ENCODE peak calls at places on chromosomes 4 and X, in five cellular contexts. One of them, this sample, is unnamed.

GRCh38 chr4:57099363-57099762 is 10.8 kb downstream of the IGFBP7 start:
- DNase-seq in IMR-90: no peak
- DNase-seq in right lobe of liver: no peak
- DNase-seq in stimulated activated CD4-positive, alpha-beta T cell treated with anti-CD3 and anti-CD28 coated beads, Interleukin-1b, Interleukin-23, amount 100 ng/mL, for 24 hours: no peak
- DNase-seq in NT2/D1: no peak
- DNase-seq in this sample: no peak

GRCh38 chr4:179634862-179635261 is 2192.6 kb upstream of the AGA start:
- DNase-seq in right lobe of liver: no peak
- DNase-seq in NT2/D1: no peak
- DNase-seq in stimulated activated CD4-positive, alpha-beta T cell treated with anti-CD3 and anti-CD28 coated beads, Interleukin-1b, Interleukin-23, amount 100 ng/mL, for 24 hours: no peak
- DNase-seq in IMR-90: no peak
- DNase-seq in this sample: no peak

GRCh38 chrX:70268034-70268433 is at the start of gene ARR3:
- DNase-seq in NT2/D1: no peak
- DNase-seq in right lobe of liver: no peak
- DNase-seq in stimulated activated CD4-positive, alpha-beta T cell treated with anti-CD3 and anti-CD28 coated beads, Interleukin-1b, Interleukin-23, amount 100 ng/mL, for 24 hours: no peak
- DNase-seq in IMR-90: no peak
- DNase-seq in this sample: no peak

GRCh38 chrX:69627744-69628143 is 11.8 kb downstream of the EDA start:
- DNase-seq in NT2/D1: no peak
- DNase-seq in IMR-90: no peak
- DNase-seq in stimulated activated CD4-positive, alpha-beta T cell treated with anti-CD3 and anti-CD28 coated beads, Interleukin-1b, Interleukin-23, amount 100 ng/mL, for 24 hours: no peak
- DNase-seq in right lobe of liver: no peak
- DNase-seq in this sample: no peak

GRCh38 chr4:40334591-40335507 is at the start of gene CHRNA9:
- DNase-seq in stimulated activated CD4-positive, alpha-beta T cell treated with anti-CD3 and anti-CD28 coated beads, Interleukin-1b, Interleukin-23, amount 100 ng/mL, for 24 hours: no peak
- DNase-seq in right lobe of liver: no peak
- DNase-seq in IMR-90: no peak
- DNase-seq in NT2/D1: no peak
- DNase-seq in this sample: no peak

GRCh38 chr4:67871867-67872266 is 11.9 kb downstream of the TMPRSS11D start:
- DNase-seq in IMR-90: peak; percentile 61
- DNase-seq in right lobe of liver: no peak
- DNase-seq in NT2/D1: no peak
- DNase-seq in stimulated activated CD4-positive, alpha-beta T cell treated with anti-CD3 and anti-CD28 coated beads, Interleukin-1b, Interleukin-23, amount 100 ng/mL, for 24 hours: no peak
- DNase-seq in this sample: no peak

GRCh38 chrX:19852014-19853005 is 35.1 kb downstream of the SH3KBP1 start:
- DNase-seq in NT2/D1: no peak
- DNase-seq in right lobe of liver: no peak
- DNase-seq in stimulated activated CD4-positive, alpha-beta T cell treated with anti-CD3 and anti-CD28 coated beads, Interleukin-1b, Interleukin-23, amount 100 ng/mL, for 24 hours: no peak
- DNase-seq in IMR-90: peak; percentile 65
- DNase-seq in this sample: no peak

GRCh38 chr4:184097240-184097619 is 120.4 kb downstream of the ENPP6 start:
- DNase-seq in stimulated activated CD4-positive, alpha-beta T cell treated with anti-CD3 and anti-CD28 coated beads, Interleukin-1b, Interleukin-23, amount 100 ng/mL, for 24 hours: no peak
- DNase-seq in NT2/D1: no peak
- DNase-seq in IMR-90: no peak
- DNase-seq in right lobe of liver: peak; percentile 55
- DNase-seq in this sample: peak; percentile 76

GRCh38 chrX:24293412-24293811 is 20.5 kb downstream of the SUPT20HL2 start:
- DNase-seq in IMR-90: no peak
- DNase-seq in right lobe of liver: no peak
- DNase-seq in NT2/D1: no peak
- DNase-seq in stimulated activated CD4-positive, alpha-beta T cell treated with anti-CD3 and anti-CD28 coated beads, Interleukin-1b, Interleukin-23, amount 100 ng/mL, for 24 hours: no peak
- DNase-seq in this sample: no peak

GRCh38 chr4:26692014-26692726 is 108.3 kb downstream of the TBC1D19 start:
- DNase-seq in right lobe of liver: no peak
- DNase-seq in stimulated activated CD4-positive, alpha-beta T cell treated with anti-CD3 and anti-CD28 coated beads, Interleukin-1b, Interleukin-23, amount 100 ng/mL, for 24 hours: no peak
- DNase-seq in NT2/D1: peak; percentile 63
- DNase-seq in IMR-90: peak; percentile 22
- DNase-seq in this sample: no peak

GRCh38 chr4:67134616-67135015 is 410.7 kb downstream of the CENPC start:
- DNase-seq in right lobe of liver: no peak
- DNase-seq in stimulated activated CD4-positive, alpha-beta T cell treated with anti-CD3 and anti-CD28 coated beads, Interleukin-1b, Interleukin-23, amount 100 ng/mL, for 24 hours: no peak
- DNase-seq in NT2/D1: no peak
- DNase-seq in IMR-90: no peak
- DNase-seq in this sample: no peak

GRCh38 chr4:133084421-133084820 is 64.7 kb upstream of the PCDH10 start:
- DNase-seq in NT2/D1: no peak
- DNase-seq in stimulated activated CD4-positive, alpha-beta T cell treated with anti-CD3 and anti-CD28 coated beads, Interleukin-1b, Interleukin-23, amount 100 ng/mL, for 24 hours: no peak
- DNase-seq in right lobe of liver: no peak
- DNase-seq in IMR-90: no peak
- DNase-seq in this sample: no peak

GRCh38 chrX:134544614-134545255 is 84.8 kb downstream of the HPRT1 start:
- DNase-seq in IMR-90: no peak
- DNase-seq in right lobe of liver: no peak
- DNase-seq in stimulated activated CD4-positive, alpha-beta T cell treated with anti-CD3 and anti-CD28 coated beads, Interleukin-1b, Interleukin-23, amount 100 ng/mL, for 24 hours: no peak
- DNase-seq in NT2/D1: no peak
- DNase-seq in this sample: no peak

GRCh38 chrX:17703201-17703600 is 34.1 kb upstream of the SCML1 start:
- DNase-seq in IMR-90: no peak
- DNase-seq in NT2/D1: no peak
- DNase-seq in stimulated activated CD4-positive, alpha-beta T cell treated with anti-CD3 and anti-CD28 coated beads, Interleukin-1b, Interleukin-23, amount 100 ng/mL, for 24 hours: no peak
- DNase-seq in right lobe of liver: no peak
- DNase-seq in this sample: no peak

GRCh38 chr4:147617173-147617840 is at the start of gene TMEM184C:
- DNase-seq in IMR-90: peak; percentile 93
- DNase-seq in right lobe of liver: peak; percentile 99
- DNase-seq in stimulated activated CD4-positive, alpha-beta T cell treated with anti-CD3 and anti-CD28 coated beads, Interleukin-1b, Interleukin-23, amount 100 ng/mL, for 24 hours: peak; percentile 98
- DNase-seq in NT2/D1: peak; percentile 87
- DNase-seq in this sample: peak; percentile 99

GRCh38 chr4:180923476-180923875 is 1319.7 kb upstream of the TENM3 start:
- DNase-seq in right lobe of liver: no peak
- DNase-seq in NT2/D1: no peak
- DNase-seq in stimulated activated CD4-positive, alpha-beta T cell treated with anti-CD3 and anti-CD28 coated beads, Interleukin-1b, Interleukin-23, amount 100 ng/mL, for 24 hours: no peak
- DNase-seq in IMR-90: peak; percentile 82
- DNase-seq in this sample: no peak

GRCh38 chrX:154401045-154401799 is 3.0 kb downstream of the RPL10 start:
- DNase-seq in NT2/D1: no peak
- DNase-seq in right lobe of liver: peak; percentile 70
- DNase-seq in IMR-90: peak; percentile 37
- DNase-seq in stimulated activated CD4-positive, alpha-beta T cell treated with anti-CD3 and anti-CD28 coated beads, Interleukin-1b, Interleukin-23, amount 100 ng/mL, for 24 hours: no peak
- DNase-seq in this sample: no peak

GRCh38 chrX:150573702-150574101 is 5.3 kb downstream of the MTM1 start:
- DNase-seq in IMR-90: no peak
- DNase-seq in stimulated activated CD4-positive, alpha-beta T cell treated with anti-CD3 and anti-CD28 coated beads, Interleukin-1b, Interleukin-23, amount 100 ng/mL, for 24 hours: no peak
- DNase-seq in NT2/D1: no peak
- DNase-seq in right lobe of liver: no peak
- DNase-seq in this sample: no peak

GRCh38 chr4:56388311-56388710 is 1.0 kb upstream of the AASDH start:
- DNase-seq in IMR-90: no peak
- DNase-seq in NT2/D1: no peak
- DNase-seq in stimulated activated CD4-positive, alpha-beta T cell treated with anti-CD3 and anti-CD28 coated beads, Interleukin-1b, Interleukin-23, amount 100 ng/mL, for 24 hours: no peak
- DNase-seq in right lobe of liver: no peak
- DNase-seq in this sample: no peak

GRCh38 chrX:119410027-119410819 is 11.1 kb downstream of the SLC25A43 start:
- DNase-seq in right lobe of liver: peak; percentile 56
- DNase-seq in NT2/D1: no peak
- DNase-seq in IMR-90: peak; percentile 69
- DNase-seq in stimulated activated CD4-positive, alpha-beta T cell treated with anti-CD3 and anti-CD28 coated beads, Interleukin-1b, Interleukin-23, amount 100 ng/mL, for 24 hours: no peak
- DNase-seq in this sample: peak; percentile 79

GRCh38 chr4:134539729-134540231 is 338.2 kb upstream of the PABPC4L start:
- DNase-seq in IMR-90: no peak
- DNase-seq in NT2/D1: no peak
- DNase-seq in right lobe of liver: no peak
- DNase-seq in stimulated activated CD4-positive, alpha-beta T cell treated with anti-CD3 and anti-CD28 coated beads, Interleukin-1b, Interleukin-23, amount 100 ng/mL, for 24 hours: no peak
- DNase-seq in this sample: no peak

GRCh38 chrX:19225906-19226305 is 103.6 kb upstream of the ADGRG2 start:
- DNase-seq in NT2/D1: peak; percentile 18
- DNase-seq in right lobe of liver: no peak
- DNase-seq in stimulated activated CD4-positive, alpha-beta T cell treated with anti-CD3 and anti-CD28 coated beads, Interleukin-1b, Interleukin-23, amount 100 ng/mL, for 24 hours: no peak
- DNase-seq in IMR-90: peak; percentile 1
- DNase-seq in this sample: no peak

GRCh38 chr4:89707467-89707866 is 129.5 kb downstream of the SNCA start:
- DNase-seq in NT2/D1: no peak
- DNase-seq in IMR-90: no peak
- DNase-seq in right lobe of liver: no peak
- DNase-seq in stimulated activated CD4-positive, alpha-beta T cell treated with anti-CD3 and anti-CD28 coated beads, Interleukin-1b, Interleukin-23, amount 100 ng/mL, for 24 hours: no peak
- DNase-seq in this sample: no peak

GRCh38 chr4:30717208-30718020 is 2.8 kb upstream of the PCDH7 start:
- DNase-seq in NT2/D1: peak; percentile 35
- DNase-seq in right lobe of liver: peak; percentile 50
- DNase-seq in IMR-90: peak; percentile 70
- DNase-seq in stimulated activated CD4-positive, alpha-beta T cell treated with anti-CD3 and anti-CD28 coated beads, Interleukin-1b, Interleukin-23, amount 100 ng/mL, for 24 hours: no peak
- DNase-seq in this sample: peak; percentile 71

GRCh38 chr4:117777721-117778120 is 256.6 kb upstream of the NDST3 start:
- DNase-seq in stimulated activated CD4-positive, alpha-beta T cell treated with anti-CD3 and anti-CD28 coated beads, Interleukin-1b, Interleukin-23, amount 100 ng/mL, for 24 hours: no peak
- DNase-seq in IMR-90: no peak
- DNase-seq in NT2/D1: no peak
- DNase-seq in right lobe of liver: no peak
- DNase-seq in this sample: no peak

GRCh38 chr4:87086143-87086805 is 134.1 kb downstream of the KLHL8 start:
- DNase-seq in NT2/D1: no peak
- DNase-seq in right lobe of liver: no peak
- DNase-seq in stimulated activated CD4-positive, alpha-beta T cell treated with anti-CD3 and anti-CD28 coated beads, Interleukin-1b, Interleukin-23, amount 100 ng/mL, for 24 hours: no peak
- DNase-seq in IMR-90: no peak
- DNase-seq in this sample: no peak

GRCh38 chrX:15384304-15384703 is at the start of gene VEGFD:
- DNase-seq in IMR-90: peak; percentile 86
- DNase-seq in NT2/D1: no peak
- DNase-seq in stimulated activated CD4-positive, alpha-beta T cell treated with anti-CD3 and anti-CD28 coated beads, Interleukin-1b, Interleukin-23, amount 100 ng/mL, for 24 hours: no peak
- DNase-seq in right lobe of liver: peak; percentile 42
- DNase-seq in this sample: no peak

GRCh38 chr4:173415885-173416658 is 17.2 kb upstream of the SCRG1 start:
- DNase-seq in stimulated activated CD4-positive, alpha-beta T cell treated with anti-CD3 and anti-CD28 coated beads, Interleukin-1b, Interleukin-23, amount 100 ng/mL, for 24 hours: no peak
- DNase-seq in IMR-90: no peak
- DNase-seq in right lobe of liver: peak; percentile 57
- DNase-seq in NT2/D1: no peak
- DNase-seq in this sample: peak; percentile 86

GRCh38 chr4:72352746-72353145 is 216.3 kb downstream of the ADAMTS3 start:
- DNase-seq in stimulated activated CD4-positive, alpha-beta T cell treated with anti-CD3 and anti-CD28 coated beads, Interleukin-1b, Interleukin-23, amount 100 ng/mL, for 24 hours: no peak
- DNase-seq in IMR-90: no peak
- DNase-seq in right lobe of liver: no peak
- DNase-seq in NT2/D1: no peak
- DNase-seq in this sample: no peak

GRCh38 chr4:1910643-1911042 is 39.5 kb downstream of the NSD2 start:
- DNase-seq in NT2/D1: peak; percentile 52
- DNase-seq in right lobe of liver: no peak
- DNase-seq in IMR-90: peak; percentile 66
- DNase-seq in stimulated activated CD4-positive, alpha-beta T cell treated with anti-CD3 and anti-CD28 coated beads, Interleukin-1b, Interleukin-23, amount 100 ng/mL, for 24 hours: no peak
- DNase-seq in this sample: no peak

GRCh38 chr4:114265342-114265741 is 285.9 kb upstream of the ARSJ start:
- DNase-seq in right lobe of liver: no peak
- DNase-seq in NT2/D1: no peak
- DNase-seq in stimulated activated CD4-positive, alpha-beta T cell treated with anti-CD3 and anti-CD28 coated beads, Interleukin-1b, Interleukin-23, amount 100 ng/mL, for 24 hours: no peak
- DNase-seq in IMR-90: no peak
- DNase-seq in this sample: no peak

GRCh38 chrX:43808231-43808630 is 74.0 kb downstream of the MAOB start:
- DNase-seq in right lobe of liver: no peak
- DNase-seq in stimulated activated CD4-positive, alpha-beta T cell treated with anti-CD3 and anti-CD28 coated beads, Interleukin-1b, Interleukin-23, amount 100 ng/mL, for 24 hours: no peak
- DNase-seq in NT2/D1: no peak
- DNase-seq in IMR-90: no peak
- DNase-seq in this sample: no peak

GRCh38 chrX:276588-277171 is 4.5 kb upstream of the PLCXD1 start:
- DNase-seq in IMR-90: peak; percentile 76
- DNase-seq in NT2/D1: no peak
- DNase-seq in right lobe of liver: peak; percentile 63
- DNase-seq in stimulated activated CD4-positive, alpha-beta T cell treated with anti-CD3 and anti-CD28 coated beads, Interleukin-1b, Interleukin-23, amount 100 ng/mL, for 24 hours: no peak
- DNase-seq in this sample: peak; percentile 82

GRCh38 chr4:75849459-75849858 is 52.8 kb downstream of the PPEF2 start:
- DNase-seq in stimulated activated CD4-positive, alpha-beta T cell treated with anti-CD3 and anti-CD28 coated beads, Interleukin-1b, Interleukin-23, amount 100 ng/mL, for 24 hours: no peak
- DNase-seq in right lobe of liver: no peak
- DNase-seq in NT2/D1: no peak
- DNase-seq in IMR-90: no peak
- DNase-seq in this sample: no peak

GRCh38 chr4:120331486-120332281 is 265.0 kb upstream of the MAD2L1 start:
- DNase-seq in right lobe of liver: no peak
- DNase-seq in IMR-90: no peak
- DNase-seq in NT2/D1: no peak
- DNase-seq in stimulated activated CD4-positive, alpha-beta T cell treated with anti-CD3 and anti-CD28 coated beads, Interleukin-1b, Interleukin-23, amount 100 ng/mL, for 24 hours: no peak
- DNase-seq in this sample: no peak

GRCh38 chr4:53592128-53592527 is 842 bp upstream of the LNX1 start:
- DNase-seq in stimulated activated CD4-positive, alpha-beta T cell treated with anti-CD3 and anti-CD28 coated beads, Interleukin-1b, Interleukin-23, amount 100 ng/mL, for 24 hours: no peak
- DNase-seq in right lobe of liver: no peak
- DNase-seq in IMR-90: peak; percentile 13
- DNase-seq in NT2/D1: no peak
- DNase-seq in this sample: no peak